ENCODE peak calls at places on chromosomes 16 and 17, in nine cellular contexts. G is OCI-LY7; Z is GM12878; E is tibial nerve; W is GM23248; M is CD8-positive, alpha-beta memory T cell; K is CD8-positive, alpha-beta T cell; N is fibroblast of lung; P is heart right ventricle. A is an unnamed sample.
A peak's percentile ranks its signal among the peaks of the same experiment; 100 is the strongest.

GRCh38 chr16:64773184-64773583 is 348.7 kb downstream of the CDH11 start:
- DNase-seq in G (no peak), Z (no peak), E (no peak), W (peak; percentile 33), M (no peak), K (no peak), N (no peak), P (no peak), A (no peak)

GRCh38 chr16:52068447-52069074 is 478.4 kb downstream of the TOX3 start:
- DNase-seq in G (no peak), Z (no peak), E (no peak), W (peak; percentile 35), M (no peak), K (no peak), N (peak; percentile 14), P (no peak), A (no peak)

GRCh38 chr17:909642-910323 is 69.8 kb downstream of the NXN start:
- DNase-seq in G (no peak), Z (no peak), E (no peak), W (peak; percentile 94), M (no peak), K (no peak), N (no peak), P (no peak), A (no peak)

GRCh38 chr17:31488264-31488981 is 96.9 kb downstream of the RAB11FIP4 start:
- DNase-seq in G (peak; percentile 51), Z (no peak), E (no peak), W (no peak), M (no peak), K (peak; percentile 39), N (no peak), P (no peak), A (peak; percentile 34)

GRCh38 chr17:49290690-49291326 is 60.2 kb upstream of the PHOSPHO1 start:
- DNase-seq in G (peak; percentile 41), Z (no peak), E (peak; percentile 38), W (peak; percentile 60), M (no peak), K (no peak), N (peak; percentile 10), P (no peak), A (peak; percentile 5)

GRCh38 chr16:29696881-29697331 is 17.9 kb downstream of the QPRT start:
- DNase-seq in G (no peak), Z (no peak), E (no peak), W (no peak), M (no peak), K (no peak), N (no peak), P (no peak), A (no peak)

GRCh38 chr17:71615820-71616219 is 505.0 kb upstream of the SOX9 start:
- DNase-seq in G (no peak), Z (no peak), E (no peak), W (no peak), M (no peak), K (no peak), N (no peak), P (no peak), A (no peak)

GRCh38 chr16:47779201-47780016 is 318.3 kb downstream of the PHKB start:
- DNase-seq in G (no peak), Z (peak; percentile 5), E (no peak), W (peak; percentile 45), M (no peak), K (peak; percentile 12), N (peak; percentile 52), P (no peak), A (peak; percentile 71)

GRCh38 chr16:88339926-88340754 is 42.6 kb upstream of the ZNF469 start:
- DNase-seq in G (no peak), Z (no peak), E (no peak), W (no peak), M (peak; percentile 35), K (no peak), N (no peak), P (no peak), A (no peak)

GRCh38 chr17:14334261-14334860 is 33.5 kb downstream of the HS3ST3B1 start:
- DNase-seq in G (no peak), Z (no peak), E (no peak), W (peak; percentile 35), M (no peak), K (no peak), N (no peak), P (no peak), A (no peak)

GRCh38 chr17:4318186-4318585 is 48.3 kb downstream of the UBE2G1 start:
- DNase-seq in G (no peak), Z (no peak), E (no peak), W (no peak), M (no peak), K (no peak), N (no peak), P (no peak), A (no peak)

GRCh38 chr16:621526-622105 is 9.2 kb upstream of the WFIKKN1 start:
- DNase-seq in G (no peak), Z (no peak), E (no peak), W (no peak), M (no peak), K (no peak), N (no peak), P (no peak), A (no peak)

GRCh38 chr17:354651-355556 is 2.3 kb upstream of the RPH3AL start:
- DNase-seq in G (no peak), Z (no peak), E (no peak), W (no peak), M (no peak), K (no peak), N (no peak), P (no peak), A (no peak)

GRCh38 chr16:56591377-56592060 is 2.2 kb downstream of the MT3 start:
- DNase-seq in G (no peak), Z (no peak), E (no peak), W (no peak), M (no peak), K (no peak), N (no peak), P (no peak), A (no peak)

DNA sequence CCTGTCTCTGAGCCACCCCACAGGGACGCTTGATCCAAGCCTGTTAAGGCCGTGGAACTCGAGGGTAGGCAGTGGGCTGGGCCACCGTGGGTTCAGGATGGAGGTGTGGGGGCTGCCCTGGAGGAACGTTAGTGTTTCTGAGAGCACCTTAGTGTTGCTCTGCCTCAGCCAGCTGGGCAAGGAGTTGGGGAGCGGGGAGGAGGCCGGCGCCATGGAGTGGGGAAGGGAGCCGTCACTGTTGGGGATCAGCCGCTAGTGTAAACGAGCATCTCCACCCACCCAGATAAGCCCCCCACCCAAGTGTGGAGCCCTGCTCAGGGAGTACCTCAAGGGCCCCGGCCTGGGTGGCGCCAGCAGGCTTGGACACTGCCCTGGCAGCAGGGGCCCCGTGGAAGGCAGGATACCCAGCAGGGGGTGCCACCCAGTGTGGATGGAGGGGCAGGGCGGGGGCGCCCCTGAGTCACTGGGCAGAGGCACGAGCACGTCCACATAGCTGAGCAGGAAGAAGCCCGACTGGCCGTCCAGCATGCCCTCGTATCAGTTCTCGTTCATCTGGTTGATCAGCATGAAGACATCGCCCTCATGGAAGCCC is 98.6 kb downstream of the KPNA2 start:
- DNase-seq in G (no peak), Z (no peak), E (no peak), W (no peak), M (no peak), K (no peak), N (no peak), P (no peak), A (no peak)
- H3K27ac ChIP-seq in G (no peak overlapping the region), Z (no peak overlapping the region), E (no peak overlapping the region), W (no peak overlapping the region), M (no peak overlapping the region), K (no peak overlapping the region), N (no peak overlapping the region), P (no peak overlapping the region), A (no peak overlapping the region)

GRCh38 chr16:85453701-85454100 is 159.4 kb upstream of the GSE1 start:
- DNase-seq in G (no peak), Z (no peak), E (no peak), W (no peak), M (no peak), K (no peak), N (no peak), P (no peak), A (no peak)
- H3K4me1 ChIP-seq in G (peaks cover 16% of the 10 kb centered on the region), Z (peaks cover 10% of the 10 kb centered on the region), E (peaks cover 9% of the 10 kb centered on the region), W (no peaks in the 10 kb centered on the region), M (peaks cover 28% of the 10 kb centered on the region), K (peaks cover 53% of the 10 kb centered on the region), N (peaks cover 3% of the 10 kb centered on the region), P (no peaks in the 10 kb centered on the region), A (peaks cover 11% of the 10 kb centered on the region)

DNA sequence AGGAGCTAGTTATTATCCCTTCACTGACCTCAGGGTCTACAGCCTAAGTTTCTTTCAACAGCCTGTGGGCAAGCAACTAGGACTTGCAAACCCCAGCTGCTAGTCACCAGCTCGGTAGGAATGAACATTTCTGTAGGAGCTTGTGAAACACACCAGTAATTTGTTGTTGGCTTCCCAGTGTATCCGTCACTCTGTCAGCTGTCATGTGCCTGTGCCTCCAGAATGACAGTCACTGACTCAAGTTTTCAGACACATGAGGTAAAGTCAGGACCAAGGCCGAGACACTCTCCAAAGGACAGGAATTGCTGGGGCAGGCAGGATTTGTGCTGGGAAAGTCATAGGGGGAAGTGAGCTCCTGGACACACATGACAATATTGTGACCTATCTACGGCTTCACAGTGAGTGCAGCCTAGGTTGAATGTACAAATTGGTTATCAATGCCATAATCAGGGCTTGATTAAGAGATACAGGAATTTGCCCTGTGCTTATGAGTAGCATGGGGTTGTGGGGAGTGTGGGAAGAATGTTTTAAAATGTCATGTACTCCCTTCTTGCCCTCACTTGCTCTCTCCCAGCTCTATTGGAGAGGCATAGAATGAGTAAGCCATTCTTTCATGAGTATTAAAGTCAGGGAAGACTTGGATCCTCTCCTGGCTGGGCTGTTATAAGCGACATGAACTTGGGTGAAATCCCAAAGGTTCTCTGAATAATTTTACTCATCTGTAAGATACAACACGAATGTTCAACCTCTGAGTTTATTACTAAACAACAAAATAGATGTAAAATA is 391.4 kb downstream of the UTP18 start:
- DNase-seq in G (no peak), Z (no peak), E (no peak), W (no peak), M (no peak), K (no peak), N (no peak), P (no peak), A (no peak)
- H3K9me3 ChIP-seq in G (no peaks in the 10 kb centered on the region), Z (no peaks in the 10 kb centered on the region), E (no peaks in the 10 kb centered on the region), W (no peaks in the 10 kb centered on the region), M (no peaks in the 10 kb centered on the region), K (no peaks in the 10 kb centered on the region), N (no peaks in the 10 kb centered on the region), P (no peaks in the 10 kb centered on the region), A (no peaks in the 10 kb centered on the region)

GRCh38 chr16:19874026-19874425 is 10.6 kb downstream of the GPRC5B start:
- DNase-seq in G (no peak), Z (no peak), E (no peak), W (no peak), M (no peak), K (no peak), N (no peak), P (no peak), A (no peak)

GRCh38 chr16:19874816-19875546 is 9.7 kb downstream of the GPRC5B start:
- DNase-seq in G (no peak), Z (no peak), E (no peak), W (no peak), M (no peak), K (no peak), N (no peak), P (no peak), A (no peak)

GRCh38 chr16:19878760-19879159 is 5.9 kb downstream of the GPRC5B start:
- DNase-seq in G (no peak), Z (no peak), E (no peak), W (no peak), M (no peak), K (no peak), N (no peak), P (no peak), A (no peak)

GRCh38 chr16:19875900-19876299 is 8.7 kb downstream of the GPRC5B start:
- DNase-seq in G (no peak), Z (no peak), E (no peak), W (no peak), M (no peak), K (no peak), N (no peak), P (no peak), A (no peak)

GRCh38 chr16:19876501-19877059 is 8.1 kb downstream of the GPRC5B start:
- DNase-seq in G (no peak), Z (no peak), E (no peak), W (no peak), M (no peak), K (no peak), N (no peak), P (no peak), A (no peak)
- H3K27ac ChIP-seq in G (no peak overlapping the region), Z (no peak overlapping the region), E (no peak overlapping the region), W (no peak overlapping the region), M (no peak overlapping the region), K (no peak overlapping the region), N (no peak overlapping the region), P (peak overlapping the region; percentile 8), A (no peak overlapping the region)

A was measured in CD4-positive, CD25-positive, alpha-beta regulatory T cell.